ENCODE peak calls at places on chromosomes 12 and 14, in ten cellular contexts. T is A549; P is H54; D is SHP77; H is fibroblast of lung; L is sciatic nerve; C is activated T-cell treated with anti-CD3 and anti-CD28 coated beads, Interleukin-2, amount 50 U/mL, for 72 hours; R is anterior cingulate cortex; Z is amygdala; O is heart right ventricle. N is an unnamed sample.

GRCh38 chr14:48251290-48251689 is 575.9 kb upstream of the MDGA2 start:
- DNase-seq in D (no peak), P (no peak), L (no peak), O (no peak), H (no peak), R (no peak), Z (no peak), T (no peak), C (no peak), N (no peak)

GRCh38 chr14:34911209-34912150 is 36.3 kb upstream of the BAZ1A start:
- DNase-seq in O (no peak), C (no peak), L (no peak), R (no peak), D (no peak), P (peak; percentile 35), H (peak; percentile 83), T (no peak), Z (no peak), N (no peak)

GRCh38 chr14:104560586-104560945 is 19.0 kb upstream of the C14orf180 start:
- DNase-seq in C (no peak), P (no peak), H (no peak), D (no peak), R (no peak), T (no peak), L (no peak), Z (no peak), O (no peak), N (no peak)

GRCh38 chr14:87805315-87805723 is 187.7 kb downstream of the GALC start:
- DNase-seq in L (no peak), C (peak; percentile 50), P (peak; percentile 13), Z (no peak), O (peak; percentile 29), T (peak; percentile 16), D (no peak), H (peak; percentile 74), R (no peak), N (peak; percentile 3)

GRCh38 chr12:27236498-27236897 is 7.6 kb upstream of the STK38L start:
- DNase-seq in Z (no peak), P (no peak), R (no peak), C (peak; percentile 28), H (peak; percentile 30), D (no peak), T (no peak), L (no peak), O (no peak), N (no peak)

GRCh38 chr12:47734725-47735480 is 9.6 kb upstream of the ENDOU start:
- DNase-seq in P (no peak), T (no peak), C (no peak), O (no peak), Z (peak; percentile 43), H (no peak), R (peak; percentile 32), L (no peak), D (peak; percentile 53), N (no peak)

GRCh38 chr12:16796168-16796567 is 190.2 kb upstream of the LMO3 start:
- DNase-seq in C (no peak), T (no peak), H (no peak), O (no peak), P (no peak), R (no peak), Z (no peak), L (no peak), D (no peak), N (no peak)

GRCh38 chr14:103527408-103528157 is 1.4 kb upstream of the TRMT61A start:
- DNase-seq in R (no peak), O (no peak), P (peak; percentile 78), L (no peak), Z (no peak), C (peak; percentile 55), T (no peak), D (no peak), H (no peak), N (peak; percentile 67)

GRCh38 chr12:76810690-76811434 is 46.9 kb downstream of the ZDHHC17 start:
- DNase-seq in P (no peak), H (no peak), L (no peak), R (no peak), O (no peak), Z (peak; percentile 1), C (no peak), D (no peak), T (no peak), N (no peak)

GRCh38 chr12:47238665-47239064 is 158.9 kb upstream of the AMIGO2 start:
- DNase-seq in D (no peak), C (no peak), H (peak; percentile 46), P (no peak), R (no peak), Z (no peak), L (no peak), O (no peak), T (no peak), N (no peak)

GRCh38 chr12:72209096-72209495 is 63.1 kb upstream of the TRHDE start:
- DNase-seq in C (no peak), T (no peak), R (no peak), P (no peak), D (no peak), Z (no peak), H (no peak), O (no peak), L (no peak), N (no peak)

GRCh38 chr12:63151898-63152700 is 1.1 kb upstream of the AVPR1A start:
- DNase-seq in T (peak; percentile 69), Z (no peak), D (peak; percentile 71), R (no peak), H (peak; percentile 38), L (no peak), P (peak; percentile 13), C (peak; percentile 21), O (peak; percentile 21), N (peak; percentile 3)

GRCh38 chr14:23573384-23573783 is 5.2 kb downstream of the JPH4 start:
- DNase-seq in R (no peak), Z (no peak), D (peak; percentile 37), C (no peak), L (no peak), H (no peak), P (no peak), O (no peak), T (no peak), N (no peak)

GRCh38 chr14:51473808-51474207 is 177.9 kb upstream of the FRMD6 start:
- DNase-seq in P (no peak), R (no peak), Z (no peak), L (no peak), T (no peak), O (no peak), D (no peak), C (no peak), H (peak; percentile 53), N (no peak)

GRCh38 chr12:122480753-122481152 is 20.0 kb downstream of the ZCCHC8 start:
- DNase-seq in C (no peak), H (no peak), O (no peak), P (no peak), D (no peak), T (no peak), R (no peak), Z (no peak), L (no peak), N (no peak)

GRCh38 chr12:851343-851742 is 98.2 kb downstream of the RAD52 start:
- DNase-seq in C (no peak), T (no peak), L (no peak), Z (no peak), D (no peak), H (peak; percentile 67), P (no peak), R (no peak), O (no peak), N (no peak)

GRCh38 chr14:105019861-105020814 is 745 bp downstream of the CDCA4 start:
- DNase-seq in Z (no peak), R (no peak), D (no peak), H (peak; percentile 42), L (peak; percentile 69), T (no peak), C (peak; percentile 65), P (no peak), O (no peak), N (peak; percentile 72)

GRCh38 chr14:72598328-72598727 is 295.6 kb downstream of the DPF3 start:
- DNase-seq in R (no peak), P (no peak), O (no peak), Z (no peak), T (no peak), C (no peak), D (no peak), H (no peak), L (no peak), N (peak; percentile 34)

GRCh38 chr12:100211698-100212097 is 11.1 kb downstream of the ACTR6 start:
- DNase-seq in H (no peak), L (no peak), T (no peak), Z (no peak), O (no peak), C (no peak), P (no peak), D (no peak), R (no peak), N (no peak)

GRCh38 chr12:102462803-102463499 is 17.4 kb downstream of the IGF1 start:
- DNase-seq in R (no peak), Z (no peak), H (peak; percentile 83), O (no peak), D (no peak), L (no peak), P (no peak), C (no peak), T (no peak), N (no peak)

N was measured in GM06990.